ENCODE peak calls at places on chromosomes 13 and 19, in nine cellular contexts. V is NCI-H345, I is GM13977, L is GOT3, H is IMR-90, F is ecto neural progenitor cell, P is HEK293T, D is MCF 10A, U is NCI-H2107. Z is an unnamed sample.

GRCh38 chr19:48190288-48191284 is 20.1 kb downstream of the ZSWIM9 start:
- DNase-seq in H (peak; percentile 82), V (no peak), F (peak; percentile 84), U (peak; percentile 97), L (no peak), P (peak; percentile 85), I (peak; percentile 55), D (peak; percentile 67), Z (peak; percentile 50)

GRCh38 chr19:38266981-38267597 is 2.7 kb downstream of the SPINT2 start:
- DNase-seq in F (no peak), H (peak; percentile 78), L (no peak), U (no peak), P (no peak), D (peak; percentile 67), V (no peak), I (no peak), Z (no peak)

GRCh38 chr19:8367327-8368001 is 3.5 kb downstream of the ANGPTL4 start:
- DNase-seq in U (peak; percentile 31), L (peak; percentile 75), V (peak; percentile 14), D (peak; percentile 100), P (peak; percentile 45), F (peak; percentile 76), I (no peak), H (peak; percentile 98), Z (peak; percentile 99)

GRCh38 chr13:45446181-45446580 is 18.6 kb upstream of the COG3 start:
- DNase-seq in P (no peak), V (no peak), D (no peak), I (no peak), H (peak; percentile 51), L (no peak), U (no peak), F (no peak), Z (no peak)

GRCh38 chr19:14248578-14249011 is 42.6 kb upstream of the ADGRL1 start:
- DNase-seq in U (peak; percentile 50), H (no peak), D (no peak), V (peak; percentile 28), F (peak; percentile 88), L (no peak), P (peak; percentile 66), I (peak; percentile 50), Z (no peak)

GRCh38 chr13:77985866-77986636 is 67.4 kb upstream of the EDNRB start:
- DNase-seq in U (no peak), V (no peak), F (no peak), H (no peak), P (no peak), D (no peak), L (no peak), I (no peak), Z (no peak)

GRCh38 chr19:7426986-7427385 is 61.8 kb downstream of the PEX11G start:
- DNase-seq in U (no peak), L (no peak), P (no peak), V (no peak), F (no peak), I (peak; percentile 64), H (no peak), D (no peak), Z (no peak)

GRCh38 chr19:38666662-38667448 is 19.4 kb downstream of the ACTN4 start:
- DNase-seq in V (no peak), U (no peak), H (peak; percentile 81), I (peak; percentile 80), D (peak; percentile 51), F (no peak), P (peak; percentile 54), L (no peak), Z (no peak)

GRCh38 chr13:30181856-30182651 is 125.3 kb downstream of the KATNAL1 start:
- DNase-seq in D (no peak), V (no peak), P (no peak), U (no peak), I (no peak), F (no peak), L (no peak), H (no peak), Z (no peak)

GRCh38 chr19:1942078-1942933 is 1.3 kb downstream of the CSNK1G2 start:
- DNase-seq in V (peak; percentile 62), I (peak; percentile 85), U (peak; percentile 19), F (peak; percentile 91), L (no peak), H (peak; percentile 67), D (peak; percentile 78), P (peak; percentile 69), Z (no peak)

GRCh38 chr13:109755551-109755950 is 30.8 kb downstream of the IRS2 start:
- DNase-seq in F (no peak), P (no peak), L (no peak), H (no peak), V (no peak), I (no peak), U (no peak), D (no peak), Z (no peak)

GRCh38 chr13:113407531-113408393 is 43.8 kb upstream of the GRTP1 start:
- DNase-seq in D (no peak), I (no peak), V (no peak), U (no peak), H (no peak), F (no peak), P (no peak), L (no peak), Z (peak; percentile 94)

GRCh38 chr19:3479819-3480215 is 508 bp downstream of the SMIM24 start:
- DNase-seq in F (no peak), V (no peak), L (no peak), D (no peak), H (no peak), I (no peak), U (no peak), P (peak; percentile 72), Z (no peak)

GRCh38 chr13:56459291-56459690 is 681.4 kb upstream of the PRR20A start:
- DNase-seq in I (no peak), D (no peak), F (no peak), P (no peak), V (no peak), U (no peak), L (no peak), H (no peak), Z (no peak)

GRCh38 chr13:23626730-23627129 is 56.5 kb downstream of the TNFRSF19 start:
- DNase-seq in V (no peak), D (no peak), F (no peak), H (no peak), P (no peak), I (no peak), L (no peak), U (no peak), Z (no peak)

GRCh38 chr19:2014731-2015610 is 543 bp downstream of the BTBD2 start:
- DNase-seq in H (no peak), D (no peak), I (peak; percentile 82), P (no peak), L (no peak), V (no peak), F (peak; percentile 64), U (no peak), Z (peak; percentile 91)

GRCh38 chr13:33536639-33537425 is 251.3 kb upstream of the STARD13 start:
- DNase-seq in D (peak; percentile 27), U (no peak), H (peak; percentile 95), I (no peak), P (no peak), V (no peak), F (no peak), L (no peak), Z (no peak)

GRCh38 chr19:49301165-49301865 is 23.7 kb downstream of the SLC6A16 start:
- DNase-seq in V (peak; percentile 44), U (no peak), H (peak; percentile 43), I (peak; percentile 86), F (peak; percentile 88), L (no peak), D (peak; percentile 80), P (peak; percentile 90), Z (no peak)

GRCh38 chr13:106063591-106064308 is 471.7 kb downstream of the EFNB2 start:
- DNase-seq in H (peak; percentile 83), L (no peak), U (no peak), I (no peak), D (peak; percentile 54), V (no peak), P (no peak), F (no peak), Z (no peak)

GRCh38 chr19:13623686-13624405 is 117.6 kb upstream of the CACNA1A start:
- DNase-seq in U (no peak), D (no peak), V (peak; percentile 57), H (no peak), I (no peak), L (no peak), F (no peak), P (no peak), Z (no peak)

GRCh38 chr19:22617614-22618325 is 16.4 kb upstream of the ZNF492 start:
- DNase-seq in H (no peak), V (no peak), F (no peak), U (no peak), I (no peak), P (no peak), L (no peak), D (no peak), Z (no peak)

GRCh38 chr13:43227721-43228120 is 204.3 kb downstream of the DNAJC15 start:
- DNase-seq in P (no peak), D (peak; percentile 22), U (no peak), F (no peak), V (no peak), L (no peak), I (no peak), H (peak; percentile 59), Z (no peak)

GRCh38 chr19:41987141-41987860 is 6.7 kb downstream of the ATP1A3 start:
- DNase-seq in L (no peak), V (no peak), F (no peak), U (no peak), D (no peak), I (no peak), P (no peak), H (no peak), Z (no peak)

GRCh38 chr13:45482571-45483173 is 17.9 kb downstream of the COG3 start:
- DNase-seq in P (no peak), I (no peak), D (peak; percentile 61), L (no peak), U (no peak), F (no peak), H (peak; percentile 22), V (no peak), Z (no peak)

GRCh38 chr19:30792561-30793505 is 420.6 kb downstream of the ZNF536 start:
- DNase-seq in I (no peak), F (peak; percentile 11), V (no peak), H (no peak), L (no peak), D (no peak), P (no peak), U (no peak), Z (no peak)

GRCh38 chr13:80361298-80361697 is 20.4 kb upstream of the SPRY2 start:
- DNase-seq in D (no peak), L (no peak), P (no peak), V (no peak), U (no peak), H (no peak), I (no peak), F (no peak), Z (no peak)

GRCh38 chr13:108427355-108427754 is 157.8 kb downstream of the TNFSF13B start:
- DNase-seq in P (no peak), H (no peak), L (no peak), V (no peak), U (no peak), D (no peak), I (no peak), F (no peak), Z (no peak)

GRCh38 chr19:41886761-41887710 is 4.1 kb downstream of the ARHGEF1 start:
- DNase-seq in L (no peak), U (no peak), H (no peak), F (no peak), D (no peak), I (peak; percentile 78), P (no peak), V (no peak), Z (no peak)

GRCh38 chr13:51122868-51123267 is 11.8 kb upstream of the C13orf42 start:
- DNase-seq in U (no peak), P (no peak), V (no peak), H (no peak), F (peak; percentile 30), D (no peak), L (no peak), I (no peak), Z (no peak)

GRCh38 chr19:18418034-18418724 is 1.0 kb upstream of the SSBP4 start:
- DNase-seq in L (no peak), H (no peak), P (no peak), I (no peak), F (peak; percentile 55), D (no peak), V (peak; percentile 36), U (no peak), Z (no peak)